ENCODE peak calls at places on chromosome 12, in five cellular contexts. I is sigmoid colon, R is tibial nerve, H is stomach, L is A549. D is an unnamed sample.

GRCh38 chr12:100163416-100164152 is 20.9 kb upstream of the BLTP3B start:
- DNase-seq in I (peak; percentile 87), R (peak; percentile 33), H (peak; percentile 88), L (peak; percentile 85), D (peak; percentile 48)

GRCh38 chr12:84660139-84660538 is 252.5 kb downstream of the SLC6A15 start:
- DNase-seq in I (no peak), R (no peak), H (no peak), L (no peak), D (no peak)

GRCh38 chr12:110340706-110341105 is 59.7 kb downstream of the ATP2A2 start:
- DNase-seq in I (no peak), R (no peak), H (no peak), L (no peak), D (no peak)

GRCh38 chr12:131628341-131628740 is 82.5 kb upstream of the SFSWAP start:
- DNase-seq in I (no peak), R (no peak), H (no peak), L (no peak), D (no peak)

GRCh38 chr12:110301065-110301806 is 20.2 kb downstream of the ATP2A2 start:
- DNase-seq in I (no peak), R (no peak), H (no peak), L (no peak), D (no peak)

GRCh38 chr12:91379051-91379775 is 196.6 kb upstream of the DCN start:
- DNase-seq in I (no peak), R (no peak), H (no peak), L (no peak), D (no peak)

GRCh38 chr12:109192358-109192757 is 76.0 kb downstream of the ACACB start:
- DNase-seq in I (no peak), R (no peak), H (no peak), L (peak; percentile 91), D (no peak)

GRCh38 chr12:119423285-119423684 is 88.8 kb downstream of the CCDC60 start:
- DNase-seq in I (no peak), R (no peak), H (no peak), L (no peak), D (no peak)

GRCh38 chr12:47797432-47797831 is 22.3 kb downstream of the HDAC7 start:
- DNase-seq in I (no peak), R (no peak), H (peak; percentile 49), L (peak; percentile 55), D (no peak)

GRCh38 chr12:49346659-49347306 is at the start of gene DNAJC22:
- DNase-seq in I (peak; percentile 59), R (no peak), H (peak; percentile 33), L (peak; percentile 37), D (no peak)

GRCh38 chr12:68119724-68120211 is 39.8 kb downstream of the IFNG start:
- DNase-seq in I (no peak), R (no peak), H (no peak), L (no peak), D (no peak)

GRCh38 chr12:72272731-72273498 is 745 bp downstream of the TRHDE start:
- DNase-seq in I (no peak), R (no peak), H (no peak), L (no peak), D (peak; percentile 30)
- TF ChIP-seq POLR2A in I (no peak), R (no peak), H (no peak), L (no peak), D (no peak)

GRCh38 chr12:27548301-27549199 is 24.5 kb downstream of the PPFIBP1 start:
- DNase-seq in I (no peak), R (no peak), H (no peak), L (no peak), D (no peak)
- TF ChIP-seq CTCF in I (no peak), R (no peak), H (no peak), L (no peak), D (no peak)

DNA sequence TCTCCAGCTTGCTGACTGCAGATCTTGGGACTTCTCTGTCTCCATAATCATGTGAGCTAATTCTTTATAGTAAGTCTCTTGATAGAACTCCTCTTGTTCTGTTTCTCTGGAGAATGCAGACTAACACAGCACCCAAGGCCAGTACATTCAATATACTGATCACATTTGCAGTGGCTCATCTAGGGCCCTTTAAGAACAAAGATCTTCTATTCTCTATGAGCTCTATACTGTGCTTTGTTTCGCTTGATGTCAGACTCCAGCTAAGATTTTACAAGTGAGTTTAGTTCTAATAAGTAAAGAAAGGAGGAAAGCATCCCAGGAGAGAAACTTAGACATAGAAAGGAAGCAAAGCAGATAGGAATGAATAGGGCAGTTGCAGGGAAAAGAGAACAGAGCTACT is 69.3 kb upstream of the TMPO start:
- DNase-seq in I (no peak), R (no peak), H (no peak), L (no peak), D (no peak)
- TF ChIP-seq EP300 in I (no peak), R (no peak), H (no peak), L (no peak), D (no peak)

GRCh38 chr12:57518920-57519757 is 1.2 kb downstream of the DDIT3 start:
- DNase-seq in I (peak; percentile 78), R (no peak), H (peak; percentile 43), L (peak; percentile 51), D (peak; percentile 59)
- TF ChIP-seq POLR2A in I (no peak), R (no peak), H (no peak), L (no peak), D (no peak)

DNA sequence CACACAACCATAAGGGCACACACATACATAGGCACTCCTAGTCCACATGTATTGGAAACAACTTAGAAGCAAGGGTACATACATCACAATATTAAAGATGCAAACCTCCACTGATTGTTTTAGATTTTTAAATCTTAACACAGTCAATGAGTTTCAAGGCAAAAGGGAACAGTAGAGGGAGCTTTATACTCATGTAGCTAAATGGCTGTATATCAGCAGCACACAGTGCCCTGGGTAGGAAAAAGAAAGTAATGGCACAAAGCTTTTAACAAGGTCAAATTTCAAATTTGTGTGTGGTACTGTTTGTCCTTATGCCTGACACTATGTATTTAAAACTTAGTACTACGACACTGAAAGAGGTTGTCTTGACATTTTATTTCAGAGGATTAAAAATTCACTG is 262.0 kb downstream of the MED13L start:
- DNase-seq in I (no peak), R (no peak), H (no peak), L (peak; percentile 52), D (no peak)
- TF ChIP-seq CTCF in I (peak; percentile 51), R (peak; percentile 45), H (peak; percentile 33), L (peak; percentile 79), D (peak; percentile 34)

GRCh38 chr12:52005903-52006703 is 643 bp upstream of the TAMALIN start:
- DNase-seq in I (peak; percentile 87), R (peak; percentile 47), H (peak; percentile 52), L (no peak), D (no peak)
- TF ChIP-seq EP300 in I (peak; percentile 42), R (peak; percentile 67), H (no peak), L (no peak), D (no peak)

GRCh38 chr12:101832030-101832429 is 1.3 kb upstream of the GNPTAB start:
- DNase-seq in I (no peak), R (no peak), H (no peak), L (no peak), D (no peak)

GRCh38 chr12:101829639-101830390 is 944 bp downstream of the GNPTAB start:
- DNase-seq in I (no peak), R (no peak), H (peak; percentile 49), L (no peak), D (no peak)

GRCh38 chr12:101828463-101829196 is 2.1 kb downstream of the GNPTAB start:
- DNase-seq in I (no peak), R (no peak), H (no peak), L (no peak), D (no peak)

GRCh38 chr12:101826766-101827368 is 3.9 kb downstream of the GNPTAB start:
- DNase-seq in I (no peak), R (no peak), H (no peak), L (no peak), D (no peak)

GRCh38 chr12:101830391-101831325 is at the start of gene GNPTAB:
- DNase-seq in I (peak; percentile 95), R (peak; percentile 80), H (peak; percentile 95), L (peak; percentile 94), D (peak; percentile 95)
- TF ChIP-seq POLR2A in I (no peak), R (peak; percentile 43), H (no peak), L (peak; percentile 76), D (no peak)